ENCODE peak calls at places on chromosomes 2 and 18, in four cellular contexts. One of them, this sample, is unnamed.

GRCh38 chr2:186256540-186256939 is 229.5 kb upstream of the ZC3H15 start:
- DNase-seq in AG04449: no peak
- DNase-seq in GM20000: peak; percentile 18
- DNase-seq in AG09319: no peak
- DNase-seq in this sample: no peak

GRCh38 chr2:133171396-133172004 is 396.8 kb downstream of the NCKAP5 start:
- DNase-seq in GM20000: peak; percentile 14
- DNase-seq in AG04449: no peak
- DNase-seq in AG09319: peak; percentile 37
- DNase-seq in this sample: peak; percentile 13

GRCh38 chr2:169767243-169767888 is 31.3 kb upstream of the SSB start:
- DNase-seq in GM20000: peak; percentile 74
- DNase-seq in AG09319: peak; percentile 14
- DNase-seq in AG04449: no peak
- DNase-seq in this sample: no peak

GRCh38 chr18:11570770-11571169 is 38.6 kb upstream of the SLC35G4 start:
- DNase-seq in GM20000: no peak
- DNase-seq in AG04449: no peak
- DNase-seq in AG09319: peak; percentile 2
- DNase-seq in this sample: no peak

GRCh38 chr2:56376699-56377665 is 193.2 kb downstream of the CCDC85A start:
- DNase-seq in GM20000: no peak
- DNase-seq in AG04449: no peak
- DNase-seq in AG09319: no peak
- DNase-seq in this sample: no peak

GRCh38 chr2:157182834-157183396 is 74.6 kb upstream of the GALNT5 start:
- DNase-seq in AG04449: peak; percentile 67
- DNase-seq in GM20000: no peak
- DNase-seq in AG09319: peak; percentile 77
- DNase-seq in this sample: no peak

GRCh38 chr2:174705321-174705720 is 59.0 kb downstream of the CHRNA1 start:
- DNase-seq in GM20000: no peak
- DNase-seq in AG09319: no peak
- DNase-seq in AG04449: no peak
- DNase-seq in this sample: no peak

GRCh38 chr2:66569974-66570373 is 135.0 kb downstream of the MEIS1 start:
- DNase-seq in GM20000: no peak
- DNase-seq in AG09319: no peak
- DNase-seq in AG04449: no peak
- DNase-seq in this sample: no peak

GRCh38 chr18:46518438-46518837 is 138.6 kb downstream of the LOXHD1 start:
- DNase-seq in AG09319: no peak
- DNase-seq in GM20000: no peak
- DNase-seq in AG04449: no peak
- DNase-seq in this sample: no peak

GRCh38 chr2:2293527-2294089 is 37.5 kb downstream of the MYT1L start:
- DNase-seq in GM20000: no peak
- DNase-seq in AG09319: no peak
- DNase-seq in AG04449: no peak
- DNase-seq in this sample: no peak

GRCh38 chr2:137535897-137536296 is 428.4 kb upstream of the HNMT start:
- DNase-seq in GM20000: no peak
- DNase-seq in AG04449: no peak
- DNase-seq in AG09319: no peak
- DNase-seq in this sample: no peak

GRCh38 chr2:206442516-206442853 is 847 bp upstream of the ADAM23 start:
- DNase-seq in AG09319: no peak
- DNase-seq in AG04449: no peak
- DNase-seq in GM20000: peak; percentile 38
- DNase-seq in this sample: no peak

GRCh38 chr2:12070153-12070552 is 323.7 kb downstream of the LPIN1 start:
- DNase-seq in GM20000: no peak
- DNase-seq in AG09319: no peak
- DNase-seq in AG04449: no peak
- DNase-seq in this sample: no peak

GRCh38 chr2:232386740-232387450 is 8.3 kb downstream of the ALPP start:
- DNase-seq in AG09319: no peak
- DNase-seq in AG04449: no peak
- DNase-seq in GM20000: no peak
- DNase-seq in this sample: no peak

GRCh38 chr2:98086491-98087446 is at the start of gene VWA3B:
- DNase-seq in GM20000: peak; percentile 87
- DNase-seq in AG09319: no peak
- DNase-seq in AG04449: no peak
- DNase-seq in this sample: peak; percentile 67

GRCh38 chr2:106205488-106205887 is 11.4 kb upstream of the UXS1 start:
- DNase-seq in GM20000: no peak
- DNase-seq in AG09319: no peak
- DNase-seq in AG04449: no peak
- DNase-seq in this sample: no peak

GRCh38 chr2:188369365-188369764 is 77.7 kb downstream of the GULP1 start:
- DNase-seq in GM20000: peak; percentile 36
- DNase-seq in AG04449: no peak
- DNase-seq in AG09319: no peak
- DNase-seq in this sample: no peak

GRCh38 chr2:148730085-148730484 is 85.5 kb downstream of the EPC2 start:
- DNase-seq in AG04449: no peak
- DNase-seq in AG09319: no peak
- DNase-seq in GM20000: no peak
- DNase-seq in this sample: no peak

GRCh38 chr2:130819226-130819914 is 17.3 kb upstream of the ARHGEF4 start:
- DNase-seq in AG04449: no peak
- DNase-seq in AG09319: no peak
- DNase-seq in GM20000: no peak
- DNase-seq in this sample: no peak

GRCh38 chr18:44895176-44895798 is 214.6 kb downstream of the SETBP1 start:
- DNase-seq in AG09319: peak; percentile 8
- DNase-seq in GM20000: peak; percentile 30
- DNase-seq in AG04449: no peak
- DNase-seq in this sample: no peak

GRCh38 chr2:213848631-213849030 is 562.2 kb upstream of the VWC2L start:
- DNase-seq in GM20000: no peak
- DNase-seq in AG04449: peak; percentile 9
- DNase-seq in AG09319: peak; percentile 57
- DNase-seq in this sample: no peak

GRCh38 chr2:172726172-172726735 is 9.4 kb upstream of the RAPGEF4 start:
- DNase-seq in GM20000: no peak
- DNase-seq in AG04449: no peak
- DNase-seq in AG09319: no peak
- DNase-seq in this sample: no peak

GRCh38 chr18:49162226-49162848 is 211.6 kb upstream of the SMAD7 start:
- DNase-seq in AG09319: no peak
- DNase-seq in AG04449: no peak
- DNase-seq in GM20000: peak; percentile 16
- DNase-seq in this sample: no peak

GRCh38 chr2:197113221-197113831 is 186.8 kb upstream of the PGAP1 start:
- DNase-seq in GM20000: peak; percentile 35
- DNase-seq in AG04449: no peak
- DNase-seq in AG09319: no peak
- DNase-seq in this sample: no peak

GRCh38 chr2:70926042-70926441 is 9.7 kb upstream of the ATP6V1B1 start:
- DNase-seq in GM20000: no peak
- DNase-seq in AG04449: no peak
- DNase-seq in AG09319: no peak
- DNase-seq in this sample: peak; percentile 6

GRCh38 chr2:70921031-70921430 is 14.7 kb upstream of the ATP6V1B1 start:
- DNase-seq in GM20000: no peak
- DNase-seq in AG09319: no peak
- DNase-seq in AG04449: no peak
- DNase-seq in this sample: no peak

GRCh38 chr2:70921839-70922590 is 13.7 kb upstream of the ATP6V1B1 start:
- DNase-seq in AG04449: no peak
- DNase-seq in GM20000: no peak
- DNase-seq in AG09319: no peak
- DNase-seq in this sample: no peak

GRCh38 chr2:70922591-70923234 is 13.0 kb upstream of the ATP6V1B1 start:
- DNase-seq in GM20000: no peak
- DNase-seq in AG04449: no peak
- DNase-seq in AG09319: no peak
- DNase-seq in this sample: no peak

GRCh38 chr2:70923378-70924015 is 12.2 kb upstream of the ATP6V1B1 start:
- DNase-seq in AG09319: no peak
- DNase-seq in GM20000: no peak
- DNase-seq in AG04449: no peak
- DNase-seq in this sample: no peak
- TF ChIP-seq CTCF in AG09319: no peak
- TF ChIP-seq CTCF in GM20000: no peak
- TF ChIP-seq CTCF in AG04449: no peak
- TF ChIP-seq CTCF in this sample: peak; percentile 34

GRCh38 chr2:68222287-68222686 is 30.0 kb downstream of the PPP3R1 start:
- DNase-seq in GM20000: no peak
- DNase-seq in AG09319: no peak
- DNase-seq in AG04449: no peak
- DNase-seq in this sample: no peak

GRCh38 chr2:68223419-68223818 is 28.9 kb downstream of the PPP3R1 start:
- DNase-seq in AG04449: no peak
- DNase-seq in AG09319: no peak
- DNase-seq in GM20000: no peak
- DNase-seq in this sample: no peak

GRCh38 chr2:68231061-68231372 is 21.3 kb downstream of the PPP3R1 start:
- DNase-seq in AG09319: no peak
- DNase-seq in GM20000: no peak
- DNase-seq in AG04449: no peak
- DNase-seq in this sample: no peak

GRCh38 chr2:68230246-68231060 is 21.9 kb downstream of the PPP3R1 start:
- DNase-seq in GM20000: no peak
- DNase-seq in AG09319: no peak
- DNase-seq in AG04449: peak; percentile 29
- DNase-seq in this sample: no peak

GRCh38 chr2:68225119-68225632 is 27.2 kb downstream of the PPP3R1 start:
- DNase-seq in AG04449: no peak
- DNase-seq in AG09319: no peak
- DNase-seq in GM20000: no peak
- DNase-seq in this sample: no peak
- TF ChIP-seq CTCF in AG04449: no peak
- TF ChIP-seq CTCF in AG09319: peak; percentile 7
- TF ChIP-seq CTCF in GM20000: no peak
- TF ChIP-seq CTCF in this sample: peak; percentile 9

GRCh38 chr2:29225814-29226213 is 110.6 kb downstream of the CLIP4 start:
- DNase-seq in GM20000: no peak
- DNase-seq in AG04449: no peak
- DNase-seq in AG09319: no peak
- DNase-seq in this sample: no peak
- TF ChIP-seq CTCF in GM20000: no peak
- TF ChIP-seq CTCF in AG04449: no peak
- TF ChIP-seq CTCF in AG09319: no peak
- TF ChIP-seq CTCF in this sample: peak; percentile 8

GRCh38 chr2:17242813-17243485 is 275.3 kb downstream of the RAD51AP2 start:
- DNase-seq in AG04449: no peak
- DNase-seq in GM20000: no peak
- DNase-seq in AG09319: no peak
- DNase-seq in this sample: no peak
- TF ChIP-seq CTCF in AG04449: no peak
- TF ChIP-seq CTCF in GM20000: no peak
- TF ChIP-seq CTCF in AG09319: no peak
- TF ChIP-seq CTCF in this sample: no peak